ENCODE peak calls at places on chromosomes 5 and 9, in seven cellular contexts. X, F, U, Q, R, W and C are unnamed samples.

GRCh38 chr9:2545881-2546490 is 75.6 kb upstream of the VLDLR start:
- DNase-seq in X (no peak), F (no peak), U (no peak), Q (no peak), R (no peak), W (no peak), C (no peak)

GRCh38 chr9:129748249-129748648 is 4.6 kb downstream of the PTGES start:
- DNase-seq in X (peak), F (no peak), U (no peak), Q (no peak), R (no peak), W (peak), C (no peak)

GRCh38 chr9:93020785-93021670 is 37.5 kb upstream of the SUSD3 start:
- DNase-seq in X (no peak), F (no peak), U (no peak), Q (no peak), R (no peak), W (no peak), C (no peak)

GRCh38 chr5:178202541-178202940 is 1.8 kb upstream of the HNRNPAB start:
- DNase-seq in X (no peak), F (no peak), U (no peak), Q (no peak), R (no peak), W (no peak), C (no peak)

GRCh38 chr5:36237756-36238155 is 4.0 kb downstream of the NADK2 start:
- DNase-seq in X (no peak), F (no peak), U (no peak), Q (no peak), R (no peak), W (no peak), C (no peak)

GRCh38 chr5:73745806-73746205 is 119.8 kb downstream of the ARHGEF28 start:
- DNase-seq in X (no peak), F (no peak), U (no peak), Q (no peak), R (no peak), W (no peak), C (no peak)

GRCh38 chr9:116683535-116683934 is 3.6 kb upstream of the TRIM32 start:
- DNase-seq in X (no peak), F (no peak), U (no peak), Q (no peak), R (no peak), W (no peak), C (no peak)

GRCh38 chr5:174319551-174319950 is 274.0 kb downstream of the NSG2 start:
- DNase-seq in X (no peak), F (no peak), U (no peak), Q (no peak), R (no peak), W (no peak), C (no peak)

GRCh38 chr9:130368631-130369103 is 76.1 kb upstream of the ASS1 start:
- DNase-seq in X (no peak), F (no peak), U (no peak), Q (no peak), R (no peak), W (no peak), C (no peak)

GRCh38 chr9:110152704-110153374 is 55.1 kb downstream of the C9orf152 start:
- DNase-seq in X (peak), F (peak), U (no peak), Q (peak), R (no peak), W (peak), C (peak)

GRCh38 chr5:94173100-94173499 is 431.7 kb upstream of the POU5F2 start:
- DNase-seq in X (peak), F (no peak), U (no peak), Q (no peak), R (peak), W (no peak), C (no peak)

GRCh38 chr5:159182691-159183090 is 26.7 kb downstream of the RNF145 start:
- DNase-seq in X (peak), F (peak), U (no peak), Q (no peak), R (peak), W (peak), C (no peak)

GRCh38 chr9:93267681-93268505 is 84.0 kb downstream of the WNK2 start:
- DNase-seq in X (no peak), F (no peak), U (no peak), Q (no peak), R (no peak), W (no peak), C (no peak)

GRCh38 chr5:141326088-141326854 is 4.0 kb upstream of the PCDHGA1 start:
- DNase-seq in X (peak), F (peak), U (peak), Q (peak), R (peak), W (peak), C (peak)

GRCh38 chr9:116572095-116572748 is 114.9 kb upstream of the TRIM32 start:
- DNase-seq in X (peak), F (peak), U (peak), Q (peak), R (peak), W (peak), C (peak)

GRCh38 chr5:176415240-176416122 is 858 bp downstream of the CLTB start:
- DNase-seq in X (peak), F (peak), U (peak), Q (peak), R (no peak), W (peak), C (no peak)

GRCh38 chr5:58322453-58322852 is 137.4 kb downstream of the PLK2 start:
- DNase-seq in X (no peak), F (peak), U (no peak), Q (no peak), R (peak), W (peak), C (no peak)

GRCh38 chr5:134223406-134224251 is 2.2 kb downstream of the PPP2CA start:
- DNase-seq in X (peak), F (peak), U (no peak), Q (no peak), R (no peak), W (peak), C (no peak)

GRCh38 chr5:94025788-94026473 is 284.5 kb upstream of the POU5F2 start:
- DNase-seq in X (no peak), F (no peak), U (no peak), Q (no peak), R (no peak), W (no peak), C (peak)

GRCh38 chr9:89359018-89359417 is 40.7 kb downstream of the SECISBP2 start:
- DNase-seq in X (no peak), F (no peak), U (peak), Q (peak), R (no peak), W (no peak), C (no peak)

GRCh38 chr9:137369111-137369787 is 53.7 kb downstream of the EXD3 start:
- DNase-seq in X (no peak), F (no peak), U (no peak), Q (no peak), R (no peak), W (no peak), C (no peak)

GRCh38 chr5:116702776-116703175 is 128.2 kb upstream of the SEMA6A start:
- DNase-seq in X (no peak), F (no peak), U (no peak), Q (no peak), R (no peak), W (no peak), C (no peak)

GRCh38 chr9:18405240-18405639 is 68.7 kb upstream of the ADAMTSL1 start:
- DNase-seq in X (no peak), F (peak), U (no peak), Q (no peak), R (no peak), W (no peak), C (no peak)

GRCh38 chr5:56607551-56607950 is 207.8 kb upstream of the MAP3K1 start:
- DNase-seq in X (no peak), F (no peak), U (no peak), Q (no peak), R (no peak), W (peak), C (no peak)

DNA sequence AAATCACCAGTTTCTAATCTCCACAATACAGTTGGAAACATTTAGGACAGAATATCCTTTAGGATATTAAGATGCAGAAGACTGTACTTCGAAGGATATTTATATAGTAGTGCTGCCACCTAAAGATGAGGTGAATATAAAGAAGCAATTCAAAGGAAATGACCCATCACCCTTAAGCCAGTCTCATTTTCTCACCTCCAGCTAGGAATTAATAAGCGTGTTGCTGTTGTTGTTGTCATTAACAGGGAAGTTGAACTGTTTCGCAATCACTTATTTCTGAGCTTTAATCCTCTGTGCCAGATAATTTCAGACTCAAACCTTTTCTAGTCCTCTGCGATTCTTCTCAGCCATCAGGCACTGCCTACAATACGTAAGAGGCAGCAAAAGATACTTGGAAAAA is 7.8 kb upstream of the PURA start:
- DNase-seq in X (no peak), F (no peak), U (no peak), Q (no peak), R (no peak), W (no peak), C (no peak)
- TF ChIP-seq CTCF in X (no peak), F (no peak), U (no peak), Q (no peak), R (no peak), W (no peak), C (no peak)

DNA sequence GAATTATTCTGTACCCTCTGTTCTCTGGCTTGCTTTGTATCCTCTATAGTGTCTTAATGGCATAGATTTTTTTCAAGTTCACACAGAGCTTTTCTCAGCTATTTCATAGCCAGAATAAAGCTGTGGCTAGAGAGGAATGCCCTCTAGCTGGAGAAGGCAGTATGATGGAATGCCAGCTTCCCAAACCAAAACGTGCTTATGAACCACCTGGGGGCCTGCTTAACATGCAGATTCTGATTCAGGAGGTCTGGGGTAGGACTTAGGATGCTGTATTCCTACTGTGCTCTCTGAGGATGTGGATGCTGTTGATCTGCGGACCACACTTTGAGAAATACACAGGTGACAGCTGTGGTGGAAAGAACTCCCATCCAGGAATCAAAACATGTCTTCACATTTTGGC is 49.9 kb upstream of the DPYSL3 start:
- DNase-seq in X (peak), F (no peak), U (no peak), Q (no peak), R (no peak), W (no peak), C (no peak)
- TF ChIP-seq CTCF in X (no peak), F (peak), U (no peak), Q (peak), R (peak), W (peak), C (no peak)

DNA sequence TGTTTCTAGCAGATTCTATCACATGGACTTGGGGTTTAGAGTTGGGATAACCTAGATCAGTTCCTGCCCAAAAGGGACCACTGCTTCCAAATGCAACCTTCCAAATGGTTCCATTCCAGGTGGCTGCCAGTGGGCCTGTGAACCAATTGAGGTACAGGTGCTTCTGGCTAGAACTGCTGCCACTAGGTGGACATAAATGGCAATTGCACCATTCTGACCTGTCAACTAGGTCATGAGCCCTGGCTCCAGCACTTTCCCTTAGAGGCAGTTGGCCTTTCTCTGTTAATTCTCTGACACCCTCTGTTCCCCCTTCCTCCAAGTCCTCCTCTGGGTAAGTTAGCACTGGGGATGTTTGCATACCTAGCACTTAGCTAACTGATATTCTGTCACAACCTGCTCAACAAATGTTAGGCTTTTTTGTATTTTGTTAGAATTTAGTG is 16.6 kb upstream of the HEMGN start:
- DNase-seq in X (peak), F (peak), U (peak), Q (peak), R (no peak), W (no peak), C (peak)
- TF ChIP-seq CTCF in X (no peak), F (peak), U (peak), Q (peak), R (peak), W (peak), C (peak)

GRCh38 chr5:106267256-106267655 is 1403.5 kb downstream of the EFNA5 start:
- DNase-seq in X (no peak), F (no peak), U (no peak), Q (no peak), R (no peak), W (no peak), C (no peak)

GRCh38 chr5:106269252-106269843 is 1401.4 kb downstream of the EFNA5 start:
- DNase-seq in X (peak), F (peak), U (no peak), Q (peak), R (peak), W (peak), C (no peak)
- TF ChIP-seq CTCF in X (peak), F (peak), U (no peak), Q (peak), R (peak), W (peak), C (peak)

DNA sequence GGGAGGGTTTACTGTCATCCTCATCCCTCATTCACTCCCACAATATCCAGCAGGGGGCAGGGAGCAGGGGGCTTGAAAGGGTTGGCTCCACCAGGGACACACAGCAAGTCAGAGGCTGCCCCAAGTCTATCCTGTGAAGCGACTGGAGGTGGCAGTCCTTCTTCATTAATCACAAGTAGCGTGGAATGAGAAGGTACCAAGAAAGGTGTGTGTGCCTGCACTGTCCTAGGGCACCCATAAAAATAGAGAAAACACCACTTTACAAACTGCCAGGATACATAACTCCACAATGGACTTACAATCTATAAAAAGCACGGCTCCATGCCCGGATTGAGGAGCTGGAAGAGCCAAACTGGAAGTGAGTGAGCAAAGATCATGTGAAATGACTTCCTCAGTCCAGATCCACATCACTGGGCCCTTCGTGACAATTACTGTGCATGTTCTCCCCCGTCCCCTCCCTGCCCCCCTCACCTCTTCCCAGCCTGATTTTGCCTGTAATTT is 183.9 kb downstream of the SLIT3 start:
- DNase-seq in X (no peak), F (no peak), U (no peak), Q (no peak), R (no peak), W (no peak), C (peak)
- TF ChIP-seq CTCF in X (no peak), F (no peak), U (no peak), Q (peak), R (peak), W (no peak), C (no peak)

DNA sequence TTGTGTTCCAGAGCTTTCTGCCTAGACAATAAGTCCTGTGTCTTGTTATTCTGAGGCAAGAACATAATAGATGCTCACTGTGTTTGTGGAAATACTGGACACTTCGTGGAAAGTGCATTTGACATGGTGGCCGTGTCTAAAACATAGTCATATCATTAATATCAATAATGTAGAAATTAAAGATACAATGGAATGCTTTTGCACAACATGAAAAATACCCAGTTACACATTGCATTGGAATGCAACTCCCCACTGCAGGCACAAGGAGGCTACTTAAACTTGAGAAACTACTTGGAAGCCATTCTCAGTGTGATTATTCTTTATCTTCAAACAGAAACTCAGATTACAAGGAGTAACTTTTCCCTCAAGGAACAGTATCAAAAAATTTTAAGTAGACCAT is 145.3 kb upstream of the ZNF462 start:
- DNase-seq in X (peak), F (peak), U (peak), Q (peak), R (peak), W (peak), C (no peak)
- TF ChIP-seq CTCF in X (no peak), F (peak), U (peak), Q (peak), R (no peak), W (no peak), C (no peak)

GRCh38 chr5:14321936-14322335 is 178.8 kb downstream of the TRIO start:
- DNase-seq in X (no peak), F (no peak), U (no peak), Q (no peak), R (no peak), W (no peak), C (no peak)

GRCh38 chr5:14326035-14326909 is 183.1 kb downstream of the TRIO start:
- DNase-seq in X (no peak), F (no peak), U (no peak), Q (peak), R (no peak), W (no peak), C (peak)

GRCh38 chr5:14325369-14325768 is 182.2 kb downstream of the TRIO start:
- DNase-seq in X (peak), F (no peak), U (no peak), Q (no peak), R (no peak), W (peak), C (no peak)

GRCh38 chr5:14322437-14323187 is 179.5 kb downstream of the TRIO start:
- DNase-seq in X (no peak), F (no peak), U (no peak), Q (no peak), R (no peak), W (no peak), C (no peak)

DNA sequence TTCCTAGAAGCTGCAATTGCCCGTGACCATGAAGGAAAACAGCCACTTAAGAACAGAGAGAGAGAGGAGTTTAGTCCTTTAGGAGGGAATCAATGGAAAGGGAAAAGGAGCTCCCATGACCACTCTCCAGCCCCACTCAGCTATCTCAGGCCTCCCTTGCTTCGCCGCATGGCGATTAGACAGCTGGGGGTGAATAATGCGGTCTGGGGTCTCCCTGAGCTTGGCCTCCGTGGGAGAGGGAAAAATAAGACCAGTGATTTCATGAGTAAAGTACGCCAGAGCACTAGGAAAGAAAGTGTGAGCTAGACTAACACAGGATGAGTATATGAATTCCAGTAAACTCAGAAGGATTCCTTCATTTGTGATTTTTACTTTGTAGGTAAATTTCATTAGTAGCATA is 180.3 kb downstream of the TRIO start:
- DNase-seq in X (no peak), F (no peak), U (no peak), Q (peak), R (no peak), W (no peak), C (no peak)
- TF ChIP-seq CTCF in X (no peak), F (no peak), U (no peak), Q (no peak), R (no peak), W (no peak), C (no peak)

DNA sequence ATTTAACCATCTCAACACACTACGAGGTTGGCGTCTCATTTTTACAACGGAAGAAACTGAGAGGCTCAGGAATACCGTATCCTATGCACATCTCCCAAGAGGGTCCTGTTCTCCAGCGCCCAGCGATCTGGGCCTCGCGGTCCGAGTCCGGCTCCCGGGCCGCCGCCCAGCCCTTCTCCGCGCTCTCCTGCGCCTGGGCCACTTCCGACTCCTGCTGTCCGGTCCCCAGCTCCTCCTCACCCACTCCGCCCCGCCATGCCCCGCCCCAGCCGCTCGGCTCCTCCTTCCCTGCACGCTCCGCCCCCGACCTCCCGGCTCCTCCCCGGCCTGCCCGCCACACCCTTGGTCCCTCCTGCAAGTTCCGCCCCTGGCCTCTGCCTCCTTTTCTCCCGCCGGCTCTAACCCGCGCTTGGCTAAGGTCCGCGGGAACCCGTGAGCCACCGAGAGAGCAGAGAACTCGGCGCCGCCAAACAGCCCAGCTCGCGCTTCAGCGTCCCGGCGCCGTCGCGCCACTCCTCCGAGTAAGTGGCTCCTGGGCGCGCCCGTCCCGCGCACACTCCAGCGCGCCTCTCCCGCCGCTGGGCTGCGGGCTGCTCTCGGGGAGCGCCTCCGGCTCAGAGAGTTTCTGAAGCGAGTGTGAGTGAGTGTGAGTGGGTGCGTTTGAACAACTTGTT is 87.3 kb upstream of the TNFAIP8 start:
- DNase-seq in X (peak), F (peak), U (peak), Q (peak), R (peak), W (peak), C (peak)
- TF ChIP-seq CTCF in X (no peak), F (no peak), U (peak), Q (no peak), R (no peak), W (no peak), C (no peak)

GRCh38 chr9:127802576-127803443 is at the start of gene FPGS:
- DNase-seq in X (peak), F (peak), U (peak), Q (peak), R (no peak), W (peak), C (peak)
- TF ChIP-seq CTCF in X (no peak), F (no peak), U (no peak), Q (no peak), R (no peak), W (no peak), C (no peak)